ENCODE peak calls at places on chromosomes 13 and 19, in five cellular contexts. C is K562, P is H1, G is HepG2, A is HCT116. S is an unnamed sample.

GRCh38 chr13:44436589-44437337 is 63.1 kb downstream of the SERP2 start:
- DNase-seq in G (peak; percentile 86), P (peak; percentile 86), A (peak; percentile 90), C (peak; percentile 87), S (no peak)

GRCh38 chr13:30355405-30355741 is 48.0 kb upstream of the KATNAL1 start:
- DNase-seq in A (no peak), C (peak; percentile 43), P (no peak), G (peak; percentile 49), S (no peak)

GRCh38 chr19:38700350-38700932 is 43.8 kb downstream of the CAPN12 start:
- DNase-seq in A (no peak), P (no peak), C (no peak), G (peak; percentile 41), S (no peak)

GRCh38 chr13:79385694-79386093 is 20.4 kb downstream of the RBM26 start:
- DNase-seq in A (no peak), G (no peak), P (no peak), C (peak; percentile 30), S (peak; percentile 85)

GRCh38 chr13:114070098-114070799 is 62.2 kb downstream of the RASA3 start:
- DNase-seq in A (no peak), C (no peak), P (no peak), G (no peak), S (no peak)

GRCh38 chr19:45567609-45568008 is 17.0 kb downstream of the OPA3 start:
- DNase-seq in G (no peak), P (no peak), A (no peak), C (no peak), S (no peak)

GRCh38 chr13:24220086-24220703 is 59.7 kb downstream of the SPATA13 start:
- DNase-seq in C (peak; percentile 48), P (no peak), A (peak; percentile 70), G (peak; percentile 75), S (no peak)

GRCh38 chr13:52736891-52737290 is 2.7 kb downstream of the CNMD start:
- DNase-seq in C (no peak), G (no peak), P (no peak), A (no peak), S (no peak)

GRCh38 chr19:31340059-31341025 is 8.9 kb downstream of the TSHZ3 start:
- DNase-seq in A (no peak), C (no peak), P (no peak), G (no peak), S (no peak)

GRCh38 chr13:49183672-49184315 is 36.3 kb upstream of the MLNR start:
- DNase-seq in A (no peak), C (no peak), G (no peak), P (no peak), S (no peak)

GRCh38 chr19:7920520-7921301 is 573 bp downstream of the SNAPC2 start:
- DNase-seq in P (peak; percentile 85), A (peak; percentile 89), C (peak; percentile 98), G (peak; percentile 77), S (peak; percentile 78)
- H2AFZ ChIP-seq in P (no peak overlapping the region), A (no peak overlapping the region), C (peak overlapping the region; percentile 90), G (no peak overlapping the region), S (peak overlapping the region; percentile 97)

DNA sequence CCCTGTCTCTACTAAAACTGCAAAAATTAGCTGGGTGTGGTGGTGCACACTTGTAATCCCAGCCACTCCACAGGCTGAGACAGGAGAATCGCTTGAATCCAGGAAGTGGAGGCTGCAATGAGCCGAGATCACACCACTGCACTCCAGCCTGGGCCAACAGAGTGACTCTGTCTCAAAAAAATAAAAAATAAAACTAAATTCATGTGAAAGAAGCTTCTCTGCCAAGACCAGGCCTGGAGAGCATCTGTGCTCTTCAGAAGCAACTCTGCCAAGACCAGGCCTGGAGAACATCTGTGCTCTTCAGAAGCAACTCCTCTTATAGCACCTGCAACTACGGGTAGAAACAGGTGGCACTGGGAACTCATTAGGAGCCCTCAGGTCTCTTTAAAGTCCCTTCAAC is 37.7 kb downstream of the CRYL1 start:
- DNase-seq in G (no peak), P (no peak), C (no peak), A (no peak), S (no peak)
- TF ChIP-seq SP1 in G (no peak), P (no peak), C (no peak), A (no peak), S (no peak)

GRCh38 chr19:704447-704741 is 4.3 kb upstream of the PALM start:
- DNase-seq in A (no peak), G (no peak), P (no peak), C (no peak), S (no peak)

GRCh38 chr19:709196-709964 is 645 bp downstream of the PALM start:
- DNase-seq in C (no peak), A (no peak), P (no peak), G (no peak), S (no peak)

GRCh38 chr19:703329-703650 is 5.4 kb upstream of the PALM start:
- DNase-seq in P (no peak), A (no peak), G (no peak), C (no peak), S (no peak)

GRCh38 chr19:708154-709141 is at the start of gene PALM:
- DNase-seq in P (no peak), G (peak; percentile 39), A (no peak), C (peak; percentile 67), S (no peak)

DNA sequence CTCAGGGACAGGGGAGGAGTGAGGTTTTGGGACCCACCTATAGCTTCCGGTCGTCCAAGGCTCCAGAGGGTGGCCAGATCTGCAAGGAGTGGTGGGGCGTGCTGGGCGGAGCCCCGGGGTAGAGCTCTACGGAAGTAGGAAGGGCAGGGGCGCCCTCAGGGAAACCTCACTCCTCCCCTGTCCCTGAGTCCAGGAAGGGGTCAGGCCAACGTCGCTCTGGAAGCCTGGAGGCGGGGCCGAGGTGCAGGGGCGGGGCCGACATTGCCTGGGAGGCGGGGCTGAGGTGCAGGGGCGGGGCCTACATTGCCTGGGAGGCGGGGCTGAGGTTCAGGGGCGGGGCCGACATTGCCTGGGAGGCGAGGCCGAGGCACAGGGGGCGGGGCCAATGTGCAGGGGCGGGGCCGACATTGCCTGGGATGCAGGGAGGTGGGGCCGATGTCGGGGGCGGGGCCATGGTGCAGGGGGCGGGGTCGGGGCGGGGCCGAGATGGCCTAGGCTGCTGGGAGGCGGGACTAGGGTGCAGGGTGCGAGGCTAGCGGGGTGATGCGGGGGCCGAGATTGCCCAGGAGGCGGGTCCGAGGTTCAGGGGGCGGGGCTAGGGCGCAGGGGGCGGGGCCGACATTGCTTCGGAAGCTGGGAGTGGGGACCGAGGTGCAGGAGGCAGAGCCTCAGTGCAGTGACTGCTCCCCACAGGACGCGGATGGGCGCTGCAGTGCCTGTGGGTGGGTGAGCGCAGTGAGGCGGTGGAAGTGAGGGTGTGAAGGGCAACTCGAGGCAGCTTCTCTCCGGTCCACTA is 4.9 kb upstream of the PALM start:
- DNase-seq in G (peak; percentile 90), A (peak; percentile 72), C (peak; percentile 97), P (peak; percentile 90), S (no peak)
- H2AFZ ChIP-seq in G (no peak overlapping the region), A (no peak overlapping the region), C (peak overlapping the region; percentile 83), P (peak overlapping the region; percentile 100), S (no peak overlapping the region)

DNA sequence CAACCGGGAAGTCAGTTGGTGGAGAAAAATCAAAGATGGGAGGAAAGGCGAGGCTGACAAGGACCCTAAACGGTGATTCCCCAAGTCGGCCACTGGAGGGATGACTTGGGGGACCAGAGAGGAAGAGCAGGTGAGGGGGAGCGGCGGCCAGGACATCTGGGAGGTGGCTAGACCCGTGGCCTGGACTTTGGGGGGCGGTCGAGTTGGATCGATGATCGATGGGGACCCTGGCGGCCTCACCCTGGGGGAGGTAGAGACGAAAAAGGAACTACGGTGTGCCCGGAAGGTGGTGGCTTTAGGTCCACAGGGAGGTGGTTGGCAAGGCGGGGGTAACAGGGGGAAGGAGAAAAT is 7.6 kb upstream of the CIRBP start:
- DNase-seq in A (no peak), G (no peak), P (no peak), C (no peak), S (no peak)
- TF ChIP-seq SP1 in A (no peak), G (no peak), P (no peak), C (no peak), S (no peak)

DNA sequence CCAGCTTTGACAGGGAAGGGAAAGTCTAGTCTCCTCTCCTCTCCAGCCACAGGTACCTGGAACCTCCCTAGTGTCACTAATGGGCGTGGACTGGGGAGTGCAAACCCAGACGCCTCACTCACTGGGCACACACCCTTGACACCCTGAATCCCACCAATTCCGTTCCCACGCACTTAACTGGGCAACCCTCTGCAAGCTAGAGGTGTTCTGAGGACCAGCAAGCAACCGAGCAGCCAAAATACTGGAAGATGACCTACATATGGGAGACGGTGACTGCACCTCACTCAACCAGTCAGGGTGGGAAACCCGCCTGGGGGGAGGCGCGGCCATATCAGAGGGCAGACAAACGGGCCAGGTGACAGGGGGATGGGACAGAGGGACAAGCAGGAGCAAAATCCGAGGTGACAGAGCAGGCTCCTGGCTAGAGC is 991 bp downstream of the ABHD17A start:
- DNase-seq in C (peak; percentile 22), A (no peak), P (no peak), G (no peak), S (no peak)
- H2AFZ ChIP-seq in C (no peak overlapping the region), A (no peak overlapping the region), P (no peak overlapping the region), G (no peak overlapping the region), S (no peak overlapping the region)

DNA sequence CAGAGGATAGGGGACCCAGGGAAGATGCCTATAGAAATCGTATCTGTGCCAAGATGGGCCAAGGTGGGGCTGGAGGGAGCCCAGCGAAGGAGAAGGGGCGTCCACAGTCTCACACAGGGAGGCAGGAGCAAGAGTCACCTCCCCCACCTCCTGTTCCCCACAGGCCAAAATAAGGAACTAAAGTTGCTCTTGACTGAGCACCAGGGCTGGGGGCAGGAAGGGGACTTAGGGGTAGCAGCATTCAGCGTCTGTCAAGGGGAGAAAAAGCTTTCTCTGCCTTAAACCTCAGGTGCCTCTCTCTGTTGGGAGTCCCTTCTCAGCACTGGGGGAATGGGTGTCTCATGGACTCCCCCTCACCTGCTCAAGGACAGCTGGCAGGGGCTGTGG is 404 bp downstream of the CD79A start:
- DNase-seq in G (no peak), P (no peak), C (no peak), A (no peak), S (no peak)
- TF ChIP-seq SP1 in G (no peak), P (no peak), C (no peak), A (no peak), S (no peak)

S was measured in GM12878.